ENCODE peak calls at places on chromosome 6, in seven cellular contexts. One of them, this sample, is unnamed. For H3K9me3, the result is how much of the 10 kb centered on the place peaks cover.

GRCh38 chr6:121771937-121772717 is 336.7 kb downstream of the GJA1 start:
- DNase-seq in H9: no peak
- DNase-seq in cardiac muscle cell: no peak
- DNase-seq in CD4-positive, CD25-positive, alpha-beta regulatory T cell: peak
- DNase-seq in HepG2: no peak
- DNase-seq in NT2/D1: no peak
- DNase-seq in ascending aorta: no peak
- DNase-seq in this sample: no peak

GRCh38 chr6:37170273-37171140 is 555 bp downstream of the PIM1 start:
- DNase-seq in H9: peak
- DNase-seq in cardiac muscle cell: peak
- DNase-seq in ascending aorta: peak
- DNase-seq in HepG2: no peak
- DNase-seq in NT2/D1: no peak
- DNase-seq in CD4-positive, CD25-positive, alpha-beta regulatory T cell: peak
- DNase-seq in this sample: peak

GRCh38 chr6:13523826-13524622 is 36.6 kb upstream of the GFOD1 start:
- DNase-seq in ascending aorta: no peak
- DNase-seq in cardiac muscle cell: no peak
- DNase-seq in CD4-positive, CD25-positive, alpha-beta regulatory T cell: no peak
- DNase-seq in HepG2: no peak
- DNase-seq in H9: no peak
- DNase-seq in NT2/D1: no peak
- DNase-seq in this sample: no peak

GRCh38 chr6:14673201-14673600 is 555.6 kb downstream of the CD83 start:
- DNase-seq in NT2/D1: no peak
- DNase-seq in ascending aorta: no peak
- DNase-seq in H9: no peak
- DNase-seq in cardiac muscle cell: peak
- DNase-seq in CD4-positive, CD25-positive, alpha-beta regulatory T cell: no peak
- DNase-seq in HepG2: no peak
- DNase-seq in this sample: no peak

GRCh38 chr6:3957321-3957720 is 108.1 kb downstream of the FAM50B start:
- DNase-seq in cardiac muscle cell: no peak
- DNase-seq in CD4-positive, CD25-positive, alpha-beta regulatory T cell: no peak
- DNase-seq in HepG2: no peak
- DNase-seq in ascending aorta: no peak
- DNase-seq in NT2/D1: no peak
- DNase-seq in H9: no peak
- DNase-seq in this sample: no peak

GRCh38 chr6:157036245-157036681 is 259.1 kb downstream of the ARID1B start:
- DNase-seq in ascending aorta: no peak
- DNase-seq in CD4-positive, CD25-positive, alpha-beta regulatory T cell: no peak
- DNase-seq in NT2/D1: no peak
- DNase-seq in cardiac muscle cell: peak
- DNase-seq in HepG2: no peak
- DNase-seq in H9: no peak
- DNase-seq in this sample: no peak

GRCh38 chr6:94645191-94645590 is 932.1 kb upstream of the MANEA start:
- DNase-seq in ascending aorta: no peak
- DNase-seq in NT2/D1: no peak
- DNase-seq in HepG2: no peak
- DNase-seq in CD4-positive, CD25-positive, alpha-beta regulatory T cell: no peak
- DNase-seq in cardiac muscle cell: no peak
- DNase-seq in H9: no peak
- DNase-seq in this sample: no peak

GRCh38 chr6:56374841-56375369 is 127.5 kb upstream of the COL21A1 start:
- DNase-seq in HepG2: no peak
- DNase-seq in CD4-positive, CD25-positive, alpha-beta regulatory T cell: no peak
- DNase-seq in cardiac muscle cell: peak
- DNase-seq in NT2/D1: no peak
- DNase-seq in ascending aorta: peak
- DNase-seq in H9: no peak
- DNase-seq in this sample: no peak

GRCh38 chr6:40685771-40686170 is 98.6 kb upstream of the LRFN2 start:
- DNase-seq in HepG2: no peak
- DNase-seq in CD4-positive, CD25-positive, alpha-beta regulatory T cell: no peak
- DNase-seq in cardiac muscle cell: no peak
- DNase-seq in NT2/D1: no peak
- DNase-seq in H9: no peak
- DNase-seq in ascending aorta: no peak
- DNase-seq in this sample: no peak

GRCh38 chr6:40536442-40536841 is 50.7 kb downstream of the LRFN2 start:
- DNase-seq in CD4-positive, CD25-positive, alpha-beta regulatory T cell: no peak
- DNase-seq in HepG2: peak
- DNase-seq in cardiac muscle cell: peak
- DNase-seq in ascending aorta: no peak
- DNase-seq in H9: peak
- DNase-seq in NT2/D1: no peak
- DNase-seq in this sample: no peak

GRCh38 chr6:130147151-130147550 is 75.6 kb downstream of the SAMD3 start:
- DNase-seq in HepG2: no peak
- DNase-seq in NT2/D1: no peak
- DNase-seq in CD4-positive, CD25-positive, alpha-beta regulatory T cell: no peak
- DNase-seq in cardiac muscle cell: no peak
- DNase-seq in ascending aorta: no peak
- DNase-seq in H9: no peak
- DNase-seq in this sample: no peak

GRCh38 chr6:4637691-4638433 is 138.3 kb upstream of the CDYL start:
- DNase-seq in ascending aorta: no peak
- DNase-seq in H9: no peak
- DNase-seq in cardiac muscle cell: peak
- DNase-seq in NT2/D1: no peak
- DNase-seq in CD4-positive, CD25-positive, alpha-beta regulatory T cell: peak
- DNase-seq in HepG2: no peak
- DNase-seq in this sample: no peak

GRCh38 chr6:113829702-113830058 is 27.5 kb upstream of the MARCKS start:
- DNase-seq in cardiac muscle cell: peak
- DNase-seq in CD4-positive, CD25-positive, alpha-beta regulatory T cell: no peak
- DNase-seq in HepG2: no peak
- DNase-seq in H9: no peak
- DNase-seq in ascending aorta: no peak
- DNase-seq in NT2/D1: no peak
- DNase-seq in this sample: no peak

GRCh38 chr6:17021539-17021889 is 80.3 kb upstream of the STMND1 start:
- DNase-seq in H9: no peak
- DNase-seq in HepG2: no peak
- DNase-seq in NT2/D1: no peak
- DNase-seq in cardiac muscle cell: peak
- DNase-seq in CD4-positive, CD25-positive, alpha-beta regulatory T cell: no peak
- DNase-seq in ascending aorta: no peak
- DNase-seq in this sample: no peak

GRCh38 chr6:52558266-52559000 is 18.4 kb downstream of the TRAM2 start:
- DNase-seq in ascending aorta: no peak
- DNase-seq in cardiac muscle cell: peak
- DNase-seq in HepG2: no peak
- DNase-seq in H9: no peak
- DNase-seq in NT2/D1: no peak
- DNase-seq in CD4-positive, CD25-positive, alpha-beta regulatory T cell: no peak
- DNase-seq in this sample: no peak

GRCh38 chr6:139905404-139906052 is 531.1 kb upstream of the CITED2 start:
- DNase-seq in cardiac muscle cell: no peak
- DNase-seq in CD4-positive, CD25-positive, alpha-beta regulatory T cell: no peak
- DNase-seq in HepG2: no peak
- DNase-seq in ascending aorta: no peak
- DNase-seq in NT2/D1: no peak
- DNase-seq in H9: no peak
- DNase-seq in this sample: no peak

GRCh38 chr6:38846844-38847243 is 131.7 kb downstream of the DNAH8 start:
- DNase-seq in ascending aorta: no peak
- DNase-seq in CD4-positive, CD25-positive, alpha-beta regulatory T cell: no peak
- DNase-seq in NT2/D1: no peak
- DNase-seq in cardiac muscle cell: peak
- DNase-seq in HepG2: no peak
- DNase-seq in H9: no peak
- DNase-seq in this sample: no peak

GRCh38 chr6:109945091-109945490 is 33.0 kb upstream of the GPR6 start:
- DNase-seq in CD4-positive, CD25-positive, alpha-beta regulatory T cell: no peak
- DNase-seq in H9: no peak
- DNase-seq in NT2/D1: peak
- DNase-seq in HepG2: no peak
- DNase-seq in cardiac muscle cell: no peak
- DNase-seq in ascending aorta: no peak
- DNase-seq in this sample: no peak

GRCh38 chr6:21887301-21888185 is 294.0 kb downstream of the SOX4 start:
- DNase-seq in NT2/D1: no peak
- DNase-seq in CD4-positive, CD25-positive, alpha-beta regulatory T cell: no peak
- DNase-seq in HepG2: peak
- DNase-seq in cardiac muscle cell: peak
- DNase-seq in H9: no peak
- DNase-seq in ascending aorta: no peak
- DNase-seq in this sample: no peak

GRCh38 chr6:79798841-79799240 is 148.5 kb downstream of the ELOVL4 start:
- DNase-seq in cardiac muscle cell: no peak
- DNase-seq in CD4-positive, CD25-positive, alpha-beta regulatory T cell: no peak
- DNase-seq in ascending aorta: no peak
- DNase-seq in NT2/D1: no peak
- DNase-seq in H9: no peak
- DNase-seq in HepG2: no peak
- DNase-seq in this sample: no peak

GRCh38 chr6:1436334-1437306 is 47.2 kb downstream of the FOXF2 start:
- DNase-seq in ascending aorta: no peak
- DNase-seq in H9: peak
- DNase-seq in NT2/D1: peak
- DNase-seq in cardiac muscle cell: peak
- DNase-seq in CD4-positive, CD25-positive, alpha-beta regulatory T cell: peak
- DNase-seq in HepG2: peak
- DNase-seq in this sample: no peak

GRCh38 chr6:145498425-145498824 is 236.9 kb downstream of the EPM2A start:
- DNase-seq in NT2/D1: no peak
- DNase-seq in HepG2: no peak
- DNase-seq in cardiac muscle cell: no peak
- DNase-seq in ascending aorta: no peak
- DNase-seq in H9: no peak
- DNase-seq in CD4-positive, CD25-positive, alpha-beta regulatory T cell: no peak
- DNase-seq in this sample: no peak

GRCh38 chr6:164315376-164315775 is 900.9 kb downstream of the QKI start:
- DNase-seq in cardiac muscle cell: no peak
- DNase-seq in ascending aorta: no peak
- DNase-seq in NT2/D1: no peak
- DNase-seq in CD4-positive, CD25-positive, alpha-beta regulatory T cell: no peak
- DNase-seq in HepG2: no peak
- DNase-seq in H9: no peak
- DNase-seq in this sample: no peak

GRCh38 chr6:44297063-44298038 is 15.8 kb downstream of the AARS2 start:
- DNase-seq in cardiac muscle cell: peak
- DNase-seq in CD4-positive, CD25-positive, alpha-beta regulatory T cell: peak
- DNase-seq in NT2/D1: no peak
- DNase-seq in ascending aorta: no peak
- DNase-seq in HepG2: no peak
- DNase-seq in H9: peak
- DNase-seq in this sample: no peak

DNA sequence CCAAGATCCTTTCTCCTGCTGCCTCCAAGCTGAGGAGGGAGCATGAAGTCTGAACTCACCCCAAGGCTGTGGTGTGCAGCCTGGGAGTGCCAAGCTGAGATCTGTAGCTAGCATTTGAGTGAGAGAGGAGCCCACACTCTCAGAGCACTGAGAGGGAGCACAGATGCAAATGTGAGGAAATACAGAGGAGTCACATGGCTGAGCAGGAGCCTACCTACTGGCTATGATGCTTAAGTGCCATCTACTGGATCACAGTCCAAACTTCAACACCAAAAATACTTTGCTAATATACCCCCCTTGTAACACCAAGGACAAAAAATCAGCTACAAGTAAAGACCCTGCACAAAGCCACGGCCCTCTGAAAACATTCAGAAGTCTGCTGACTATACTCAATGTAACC is 94.4 kb upstream of the IMPG1 start:
- DNase-seq in H9: no peak
- DNase-seq in CD4-positive, CD25-positive, alpha-beta regulatory T cell: no peak
- DNase-seq in cardiac muscle cell: no peak
- DNase-seq in HepG2: no peak
- DNase-seq in ascending aorta: no peak
- DNase-seq in NT2/D1: no peak
- DNase-seq in this sample: no peak
- H3K9me3 ChIP-seq in H9: under half
- H3K9me3 ChIP-seq in CD4-positive, CD25-positive, alpha-beta regulatory T cell: under half
- H3K9me3 ChIP-seq in cardiac muscle cell: under half
- H3K9me3 ChIP-seq in HepG2: under half
- H3K9me3 ChIP-seq in ascending aorta: under half
- H3K9me3 ChIP-seq in NT2/D1: under half
- H3K9me3 ChIP-seq in this sample: under half

GRCh38 chr6:119922814-119923213 is 573.3 kb upstream of the MAN1A1 start:
- DNase-seq in NT2/D1: no peak
- DNase-seq in CD4-positive, CD25-positive, alpha-beta regulatory T cell: no peak
- DNase-seq in HepG2: no peak
- DNase-seq in cardiac muscle cell: no peak
- DNase-seq in H9: no peak
- DNase-seq in ascending aorta: no peak
- DNase-seq in this sample: no peak
- H3K9me3 ChIP-seq in NT2/D1: under half
- H3K9me3 ChIP-seq in CD4-positive, CD25-positive, alpha-beta regulatory T cell: under half
- H3K9me3 ChIP-seq in HepG2: under half
- H3K9me3 ChIP-seq in cardiac muscle cell: under half
- H3K9me3 ChIP-seq in H9: under half
- H3K9me3 ChIP-seq in ascending aorta: under half
- H3K9me3 ChIP-seq in this sample: under half

GRCh38 chr6:168217880-168218537 is 101.6 kb downstream of the DACT2 start:
- DNase-seq in HepG2: no peak
- DNase-seq in NT2/D1: no peak
- DNase-seq in cardiac muscle cell: peak
- DNase-seq in H9: no peak
- DNase-seq in ascending aorta: peak
- DNase-seq in CD4-positive, CD25-positive, alpha-beta regulatory T cell: no peak
- DNase-seq in this sample: no peak

GRCh38 chr6:168215121-168215808 is 104.3 kb downstream of the DACT2 start:
- DNase-seq in HepG2: no peak
- DNase-seq in CD4-positive, CD25-positive, alpha-beta regulatory T cell: no peak
- DNase-seq in cardiac muscle cell: no peak
- DNase-seq in ascending aorta: peak
- DNase-seq in NT2/D1: no peak
- DNase-seq in H9: no peak
- DNase-seq in this sample: no peak

GRCh38 chr6:168216139-168216538 is 103.4 kb downstream of the DACT2 start:
- DNase-seq in ascending aorta: no peak
- DNase-seq in cardiac muscle cell: no peak
- DNase-seq in NT2/D1: peak
- DNase-seq in H9: peak
- DNase-seq in HepG2: no peak
- DNase-seq in CD4-positive, CD25-positive, alpha-beta regulatory T cell: no peak
- DNase-seq in this sample: no peak

GRCh38 chr6:168217216-168217879 is 102.2 kb downstream of the DACT2 start:
- DNase-seq in H9: peak
- DNase-seq in CD4-positive, CD25-positive, alpha-beta regulatory T cell: no peak
- DNase-seq in HepG2: no peak
- DNase-seq in ascending aorta: peak
- DNase-seq in cardiac muscle cell: no peak
- DNase-seq in NT2/D1: no peak
- DNase-seq in this sample: no peak

GRCh38 chr6:168216741-168217140 is 102.8 kb downstream of the DACT2 start:
- DNase-seq in NT2/D1: no peak
- DNase-seq in CD4-positive, CD25-positive, alpha-beta regulatory T cell: no peak
- DNase-seq in HepG2: no peak
- DNase-seq in ascending aorta: peak
- DNase-seq in H9: no peak
- DNase-seq in cardiac muscle cell: peak
- DNase-seq in this sample: no peak
- H3K9me3 ChIP-seq in NT2/D1: under half
- H3K9me3 ChIP-seq in CD4-positive, CD25-positive, alpha-beta regulatory T cell: under half
- H3K9me3 ChIP-seq in HepG2: under half
- H3K9me3 ChIP-seq in ascending aorta: under half
- H3K9me3 ChIP-seq in H9: under half
- H3K9me3 ChIP-seq in cardiac muscle cell: under half
- H3K9me3 ChIP-seq in this sample: under half

GRCh38 chr6:161128680-161129196 is 137.2 kb downstream of the MAP3K4 start:
- DNase-seq in CD4-positive, CD25-positive, alpha-beta regulatory T cell: no peak
- DNase-seq in H9: no peak
- DNase-seq in NT2/D1: no peak
- DNase-seq in ascending aorta: no peak
- DNase-seq in cardiac muscle cell: peak
- DNase-seq in HepG2: no peak
- DNase-seq in this sample: no peak
- H3K9me3 ChIP-seq in CD4-positive, CD25-positive, alpha-beta regulatory T cell: under half
- H3K9me3 ChIP-seq in H9: under half
- H3K9me3 ChIP-seq in NT2/D1: under half
- H3K9me3 ChIP-seq in ascending aorta: under half
- H3K9me3 ChIP-seq in cardiac muscle cell: under half
- H3K9me3 ChIP-seq in HepG2: under half
- H3K9me3 ChIP-seq in this sample: under half